ENCODE peak calls at places on chromosomes 4 and X, in four cellular contexts. I is colonic mucosa, U is GM13977, V is NCI-H1092. P is an unnamed sample.

GRCh38 chr4:37882665-37883296 is 8.1 kb upstream of the TBC1D1 start:
- DNase-seq in I (no peak), U (no peak), V (no peak), P (no peak)

GRCh38 chrX:71532078-71532752 is 689 bp upstream of the OGT start:
- DNase-seq in U (no peak), V (no peak), I (peak), P (no peak)

GRCh38 chr4:104524591-104524990 is 29.9 kb upstream of the CXXC4 start:
- DNase-seq in I (no peak), V (no peak), U (no peak), P (no peak)

GRCh38 chr4:32987111-32987510 is 2266.9 kb downstream of the PCDH7 start:
- DNase-seq in V (no peak), U (no peak), I (no peak), P (no peak)

GRCh38 chrX:153598541-153599191 is at the start of gene CCNQ:
- DNase-seq in I (no peak), U (no peak), V (peak), P (no peak)

GRCh38 chr4:1809754-1810502 is 16.8 kb downstream of the FGFR3 start:
- DNase-seq in U (peak), V (peak), I (peak), P (no peak)

GRCh38 chrX:14409341-14409740 is 120.0 kb upstream of the GLRA2 start:
- DNase-seq in U (no peak), V (no peak), I (peak), P (no peak)

GRCh38 chrX:72624194-72624593 is 51.6 kb upstream of the HDAC8 start:
- DNase-seq in I (no peak), V (no peak), U (no peak), P (no peak)

GRCh38 chr4:13323916-13324315 is 160.2 kb downstream of the RAB28 start:
- DNase-seq in I (no peak), V (no peak), U (no peak), P (no peak)

P was measured in GM12864.